ENCODE peak calls at places on chromosomes 3 and 15, in four cellular contexts. O is IMR-90, D is K562, Y is stomach. L is an unnamed sample.

GRCh38 chr15:72237286-72238224 is 6.6 kb upstream of the PKM start:
- DNase-seq in D (peak; percentile 89), O (peak; percentile 98), Y (peak; percentile 64), L (peak; percentile 96)

GRCh38 chr15:50820808-50821382 is 55.4 kb upstream of the SPPL2A start:
- DNase-seq in O (no peak), Y (no peak), D (no peak), L (no peak)

GRCh38 chr15:77991029-77991406 is 86.5 kb downstream of the TBC1D2B start:
- DNase-seq in O (no peak), Y (no peak), D (no peak), L (no peak)

GRCh38 chr15:62619526-62619925 is 423.0 kb upstream of the TPM1 start:
- DNase-seq in Y (no peak), O (no peak), D (no peak), L (no peak)

GRCh38 chr3:158702815-158703481 is 29.3 kb downstream of the RARRES1 start:
- DNase-seq in Y (no peak), O (peak; percentile 85), D (no peak), L (no peak)

GRCh38 chr3:149245738-149246451 is 24.3 kb upstream of the CP start:
- DNase-seq in O (peak; percentile 54), Y (no peak), D (no peak), L (peak; percentile 41)

GRCh38 chr3:42014443-42014945 is 52.6 kb upstream of the ULK4 start:
- DNase-seq in O (no peak), Y (no peak), D (no peak), L (no peak)

GRCh38 chr3:14699643-14700042 is 24.7 kb downstream of the C3orf20 start:
- DNase-seq in Y (no peak), O (no peak), D (no peak), L (no peak)

GRCh38 chr3:148467341-148467740 is 230.4 kb upstream of the AGTR1 start:
- DNase-seq in Y (no peak), O (no peak), D (no peak), L (no peak)

GRCh38 chr15:79049416-79049815 is 41.2 kb downstream of the RASGRF1 start:
- DNase-seq in Y (no peak), O (no peak), D (no peak), L (no peak)

GRCh38 chr3:188084751-188085595 is 69.0 kb upstream of the LPP start:
- DNase-seq in Y (no peak), O (no peak), D (no peak), L (no peak)

GRCh38 chr15:101006931-101007687 is 88.0 kb downstream of the LRRK1 start:
- DNase-seq in O (peak; percentile 73), D (peak; percentile 89), Y (peak; percentile 79), L (peak; percentile 94)

GRCh38 chr15:39455502-39455991 is 125.3 kb upstream of the THBS1 start:
- DNase-seq in D (peak; percentile 47), Y (no peak), O (peak; percentile 90), L (peak; percentile 8)

GRCh38 chr3:58009749-58010535 is 1.7 kb downstream of the FLNB start:
- DNase-seq in Y (peak; percentile 80), D (no peak), O (no peak), L (peak; percentile 69)

GRCh38 chr3:107680698-107681097 is 157.9 kb downstream of the BBX start:
- DNase-seq in O (peak; percentile 51), D (no peak), Y (no peak), L (no peak)

GRCh38 chr3:75631541-75631940 is 32.6 kb upstream of the FRG2C start:
- DNase-seq in O (no peak), Y (no peak), D (no peak), L (no peak)

GRCh38 chr3:175956964-175957363 is 1097.8 kb downstream of the NAALADL2 start:
- DNase-seq in Y (no peak), O (peak; percentile 10), D (no peak), L (no peak)

GRCh38 chr3:25899352-25900101 is 109.6 kb downstream of the OXSM start:
- DNase-seq in Y (no peak), D (no peak), O (no peak), L (no peak)

GRCh38 chr3:179560791-179561190 is 1.9 kb upstream of the ACTL6A start:
- DNase-seq in Y (no peak), D (no peak), O (no peak), L (no peak)

GRCh38 chr3:12345141-12345561 is 56.3 kb downstream of the PPARG start:
- DNase-seq in O (peak; percentile 62), D (no peak), Y (no peak), L (peak; percentile 56)

GRCh38 chr3:128800241-128801187 is 74.5 kb downstream of the RAB7A start:
- DNase-seq in Y (no peak), O (no peak), D (no peak), L (no peak)

GRCh38 chr3:4742359-4742758 is 236.9 kb upstream of the BHLHE40 start:
- DNase-seq in Y (no peak), O (no peak), D (no peak), L (no peak)

GRCh38 chr3:27458929-27459328 is 25.3 kb downstream of the SLC4A7 start:
- DNase-seq in Y (no peak), D (no peak), O (no peak), L (no peak)

GRCh38 chr3:40580494-40581091 is 55.8 kb downstream of the ZNF621 start:
- DNase-seq in Y (peak; percentile 56), D (peak; percentile 81), O (peak; percentile 60), L (peak; percentile 54)

GRCh38 chr3:18423401-18424212 is 1.5 kb downstream of the SATB1 start:
- DNase-seq in Y (peak; percentile 48), D (peak; percentile 14), O (peak; percentile 51), L (no peak)

GRCh38 chr15:100995471-100996430 is 76.6 kb downstream of the LRRK1 start:
- DNase-seq in D (no peak), O (no peak), Y (no peak), L (no peak)

GRCh38 chr15:42131006-42131405 is 25.4 kb downstream of the PLA2G4F start:
- DNase-seq in D (no peak), O (no peak), Y (no peak), L (no peak)

GRCh38 chr15:29124581-29125381 is 144.8 kb downstream of the NSMCE3 start:
- DNase-seq in O (peak; percentile 12), Y (no peak), D (no peak), L (peak; percentile 25)

GRCh38 chr3:41710646-41711388 is 251.1 kb downstream of the ULK4 start:
- DNase-seq in O (peak; percentile 83), Y (no peak), D (no peak), L (no peak)

GRCh38 chr15:64651573-64652260 is 123.7 kb downstream of the RBPMS2 start:
- DNase-seq in O (peak; percentile 33), D (no peak), Y (no peak), L (no peak)

GRCh38 chr3:165667676-165668075 is 169.5 kb downstream of the BCHE start:
- DNase-seq in Y (no peak), O (no peak), D (no peak), L (no peak)

GRCh38 chr3:16183601-16184270 is 9.3 kb downstream of the GALNT15 start:
- DNase-seq in O (peak; percentile 98), Y (no peak), D (no peak), L (peak; percentile 12)

GRCh38 chr3:85780806-85781205 is 822.0 kb downstream of the CADM2 start:
- DNase-seq in O (no peak), Y (no peak), D (no peak), L (no peak)

GRCh38 chr3:176505878-176506621 is 691.2 kb downstream of the TBL1XR1 start:
- DNase-seq in O (no peak), Y (no peak), D (no peak), L (no peak)

GRCh38 chr15:70451861-70452653 is 311.3 kb downstream of the UACA start:
- DNase-seq in D (peak; percentile 42), O (no peak), Y (peak; percentile 75), L (no peak)

GRCh38 chr15:49715701-49716100 is 94.9 kb downstream of the DTWD1 start:
- DNase-seq in O (no peak), Y (no peak), D (no peak), L (no peak)

GRCh38 chr3:113981803-113982202 is 34.0 kb downstream of the ZDHHC23 start:
- DNase-seq in D (no peak), Y (no peak), O (no peak), L (no peak)

GRCh38 chr3:30042274-30042859 is 564.0 kb upstream of the TGFBR2 start:
- DNase-seq in Y (peak; percentile 55), O (peak; percentile 79), D (peak; percentile 13), L (peak; percentile 28)

GRCh38 chr3:64666171-64666581 is 21.6 kb downstream of the ADAMTS9 start:
- DNase-seq in O (no peak), Y (no peak), D (no peak), L (no peak)

GRCh38 chr3:172125963-172126403 is 86.6 kb downstream of the FNDC3B start:
- DNase-seq in Y (peak; percentile 73), O (peak; percentile 79), D (no peak), L (no peak)
- H3K27ac ChIP-seq in Y (peak overlapping the region; percentile 87), O (peak overlapping the region; percentile 3), D (no peak overlapping the region), L (no peak overlapping the region)

GRCh38 chr3:54837964-54838363 is 89.9 kb downstream of the LRTM1 start:
- DNase-seq in O (peak; percentile 41), Y (no peak), D (no peak), L (no peak)
- TF ChIP-seq CTCF in O (peak; percentile 48), Y (no peak), D (no peak), L (no peak)

GRCh38 chr3:37922721-37923575 is 61.3 kb downstream of the CTDSPL start:
- DNase-seq in Y (peak; percentile 75), D (no peak), O (peak; percentile 61), L (no peak)
- H3K27ac ChIP-seq in Y (peak overlapping the region; percentile 70), D (no peak overlapping the region), O (no peak overlapping the region), L (peak overlapping the region; percentile 57)

GRCh38 chr3:178320481-178321352 is 215.5 kb upstream of the KCNMB2 start:
- DNase-seq in D (no peak), Y (peak; percentile 31), O (peak; percentile 83), L (no peak)

DNA sequence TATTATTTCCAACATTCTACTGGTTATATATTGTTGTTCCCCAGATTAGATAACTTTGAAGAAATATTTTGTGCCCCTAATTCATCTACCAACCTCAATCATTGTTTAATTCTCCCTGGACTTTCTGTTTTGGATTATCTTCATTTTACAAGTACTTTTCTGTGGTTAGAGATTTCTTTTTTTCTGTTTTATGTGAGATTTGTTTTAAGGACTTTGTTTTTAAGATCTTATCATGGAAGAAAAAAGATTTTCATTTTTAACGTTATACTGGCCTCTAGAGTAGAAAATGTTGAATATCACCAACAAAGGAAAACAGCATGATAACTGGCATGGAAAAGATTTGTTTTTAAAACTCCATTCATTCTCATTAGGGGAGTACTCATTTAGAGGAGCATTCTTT is 210.9 kb upstream of the KCNMB2 start:
- DNase-seq in Y (no peak), D (no peak), O (peak; percentile 64), L (peak; percentile 5)
- TF ChIP-seq CTCF in Y (peak; percentile 44), D (no peak), O (peak; percentile 64), L (peak; percentile 60)

DNA sequence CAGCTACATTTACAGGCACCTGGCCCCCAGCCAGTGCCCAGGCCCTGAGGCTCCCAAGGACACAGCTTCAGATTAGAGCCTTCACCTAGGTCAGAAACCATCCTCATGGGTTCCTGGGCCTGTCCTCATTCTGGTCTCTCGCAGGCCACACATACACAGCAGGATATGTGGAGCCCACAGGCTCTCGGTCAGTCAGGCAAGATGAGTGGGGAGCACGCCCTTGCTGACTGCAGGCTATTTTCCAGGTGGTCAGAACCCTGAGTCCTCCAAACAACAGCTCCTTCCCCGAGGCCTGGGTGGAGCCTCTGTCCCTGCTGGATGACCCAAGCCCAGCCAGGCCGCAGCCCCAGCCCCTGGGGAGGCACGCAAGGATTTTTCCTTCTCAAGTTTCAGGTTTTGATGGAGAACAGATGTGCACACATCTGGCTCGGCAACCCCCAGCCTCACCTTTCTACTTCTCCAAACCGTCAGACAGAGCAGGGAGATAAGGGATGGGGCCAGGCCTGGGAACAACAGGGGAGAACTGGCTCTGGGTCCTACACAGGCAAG is 1.6 kb downstream of the STRA6 start:
- DNase-seq in Y (no peak), D (no peak), O (peak; percentile 52), L (no peak)
- H3K27ac ChIP-seq in Y (no peak overlapping the region), D (no peak overlapping the region), O (no peak overlapping the region), L (peak overlapping the region; percentile 4)

L was measured in RWPE1.